ENCODE peak calls at places on chromosomes 7 and 10, in five cellular contexts. One of them, this sample, is unnamed.
A peak's percentile ranks its signal among the peaks of the same experiment; 100 is the strongest.

GRCh38 chr7:63023182-63023787 is 975.4 kb upstream of the ZNF722 start:
- DNase-seq in heart right ventricle: no peak
- DNase-seq in upper lobe of right lung: no peak
- DNase-seq in mesendoderm: no peak
- DNase-seq in lower lobe of right lung: no peak
- DNase-seq in this sample: no peak

GRCh38 chr10:106175760-106176377 is 988.6 kb downstream of the SORCS1 start:
- DNase-seq in heart right ventricle: no peak
- DNase-seq in upper lobe of right lung: no peak
- DNase-seq in mesendoderm: peak; percentile 21
- DNase-seq in lower lobe of right lung: no peak
- DNase-seq in this sample: no peak

GRCh38 chr10:56537984-56538383 is 176.9 kb upstream of the ZWINT start:
- DNase-seq in heart right ventricle: no peak
- DNase-seq in upper lobe of right lung: no peak
- DNase-seq in mesendoderm: peak; percentile 84
- DNase-seq in lower lobe of right lung: no peak
- DNase-seq in this sample: no peak

GRCh38 chr7:75734586-75735047 is 4.1 kb downstream of the HIP1 start:
- DNase-seq in heart right ventricle: no peak
- DNase-seq in upper lobe of right lung: no peak
- DNase-seq in mesendoderm: peak; percentile 65
- DNase-seq in lower lobe of right lung: no peak
- DNase-seq in this sample: no peak

GRCh38 chr7:142482899-142483658 is 225.2 kb upstream of the PRSS58 start:
- DNase-seq in heart right ventricle: no peak
- DNase-seq in upper lobe of right lung: no peak
- DNase-seq in mesendoderm: peak; percentile 73
- DNase-seq in lower lobe of right lung: no peak
- DNase-seq in this sample: no peak

GRCh38 chr7:42015413-42015698 is 221.7 kb downstream of the GLI3 start:
- DNase-seq in heart right ventricle: no peak
- DNase-seq in upper lobe of right lung: no peak
- DNase-seq in mesendoderm: no peak
- DNase-seq in lower lobe of right lung: no peak
- DNase-seq in this sample: no peak

GRCh38 chr10:116385994-116386809 is 41.4 kb upstream of the PNLIPRP3 start:
- DNase-seq in heart right ventricle: no peak
- DNase-seq in upper lobe of right lung: no peak
- DNase-seq in mesendoderm: peak; percentile 46
- DNase-seq in lower lobe of right lung: no peak
- DNase-seq in this sample: no peak

GRCh38 chr10:35043796-35044344 is 46.3 kb downstream of the CUL2 start:
- DNase-seq in heart right ventricle: no peak
- DNase-seq in upper lobe of right lung: no peak
- DNase-seq in mesendoderm: no peak
- DNase-seq in lower lobe of right lung: no peak
- DNase-seq in this sample: no peak

GRCh38 chr10:36256905-36257304 is 614.8 kb upstream of the FZD8 start:
- DNase-seq in heart right ventricle: no peak
- DNase-seq in upper lobe of right lung: no peak
- DNase-seq in mesendoderm: no peak
- DNase-seq in lower lobe of right lung: no peak
- DNase-seq in this sample: no peak

GRCh38 chr7:464177-464711 is 55.4 kb downstream of the PDGFA start:
- DNase-seq in heart right ventricle: no peak
- DNase-seq in upper lobe of right lung: peak; percentile 52
- DNase-seq in mesendoderm: no peak
- DNase-seq in lower lobe of right lung: no peak
- DNase-seq in this sample: no peak

GRCh38 chr7:135508853-135509588 is 881 bp downstream of the CNOT4 start:
- DNase-seq in heart right ventricle: no peak
- DNase-seq in upper lobe of right lung: no peak
- DNase-seq in mesendoderm: peak; percentile 61
- DNase-seq in lower lobe of right lung: no peak
- DNase-seq in this sample: no peak

GRCh38 chr10:101694056-101694673 is 805 bp downstream of the FBXW4 start:
- DNase-seq in heart right ventricle: peak; percentile 61
- DNase-seq in upper lobe of right lung: peak; percentile 88
- DNase-seq in mesendoderm: peak; percentile 73
- DNase-seq in lower lobe of right lung: peak; percentile 78
- DNase-seq in this sample: peak; percentile 70

GRCh38 chr7:2512179-2512644 is 7.4 kb upstream of the LFNG start:
- DNase-seq in heart right ventricle: no peak
- DNase-seq in upper lobe of right lung: no peak
- DNase-seq in mesendoderm: no peak
- DNase-seq in lower lobe of right lung: no peak
- DNase-seq in this sample: no peak

GRCh38 chr7:147913239-147913638 is 677.3 kb upstream of the C7orf33 start:
- DNase-seq in heart right ventricle: no peak
- DNase-seq in upper lobe of right lung: no peak
- DNase-seq in mesendoderm: no peak
- DNase-seq in lower lobe of right lung: no peak
- DNase-seq in this sample: no peak

DNA sequence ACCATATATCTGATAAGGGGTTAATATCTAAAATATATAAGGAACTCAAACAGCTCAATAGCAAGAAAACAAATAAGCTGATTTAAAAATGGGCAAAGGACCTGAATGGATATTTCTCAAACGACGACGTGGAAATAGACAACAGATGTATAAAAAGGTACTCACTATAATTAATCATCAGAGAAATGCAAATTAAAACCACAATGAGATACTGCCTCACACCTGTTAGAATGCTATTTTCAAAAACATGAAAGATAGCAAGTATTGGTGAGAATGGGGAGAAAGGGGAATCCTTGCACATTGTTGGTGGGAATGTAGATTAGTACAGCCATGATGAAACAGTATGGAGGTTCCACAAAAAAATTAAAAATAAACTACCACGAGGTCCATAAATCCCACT is 163.2 kb downstream of the DKK1 start:
- DNase-seq in heart right ventricle: no peak
- DNase-seq in upper lobe of right lung: no peak
- DNase-seq in mesendoderm: no peak
- DNase-seq in lower lobe of right lung: no peak
- DNase-seq in this sample: no peak
- H3K27ac ChIP-seq in heart right ventricle: no peak overlapping the region
- H3K27ac ChIP-seq in upper lobe of right lung: no peak overlapping the region
- H3K27ac ChIP-seq in mesendoderm: no peak overlapping the region
- H3K27ac ChIP-seq in lower lobe of right lung: no peak overlapping the region
- H3K27ac ChIP-seq in this sample: no peak overlapping the region

DNA sequence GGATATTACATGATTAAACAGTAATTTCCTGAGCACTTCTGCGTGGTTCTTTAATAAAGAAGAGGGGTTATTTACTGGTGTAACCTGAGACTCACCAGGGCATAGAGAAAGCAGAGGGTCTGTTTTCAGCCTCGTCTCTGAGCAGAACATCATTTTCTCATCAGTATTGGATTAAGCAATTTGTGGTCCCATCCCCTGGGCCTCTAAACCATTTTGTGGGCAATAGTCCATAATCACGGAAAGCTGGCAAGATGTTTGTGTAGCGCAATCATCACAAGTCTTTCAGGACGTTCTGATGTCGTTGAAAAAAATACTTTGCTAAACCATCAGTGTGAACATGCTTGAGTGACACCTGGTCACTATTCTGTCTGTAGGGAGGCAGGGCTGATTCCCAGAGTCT is 37.1 kb upstream of the SEC61G start:
- DNase-seq in heart right ventricle: no peak
- DNase-seq in upper lobe of right lung: no peak
- DNase-seq in mesendoderm: no peak
- DNase-seq in lower lobe of right lung: no peak
- DNase-seq in this sample: no peak
- H3K27ac ChIP-seq in heart right ventricle: no peak overlapping the region
- H3K27ac ChIP-seq in upper lobe of right lung: no peak overlapping the region
- H3K27ac ChIP-seq in mesendoderm: no peak overlapping the region
- H3K27ac ChIP-seq in lower lobe of right lung: no peak overlapping the region
- H3K27ac ChIP-seq in this sample: no peak overlapping the region

GRCh38 chr7:157355784-157356511 is 19.1 kb downstream of the DNAJB6 start:
- DNase-seq in heart right ventricle: no peak
- DNase-seq in upper lobe of right lung: no peak
- DNase-seq in mesendoderm: no peak
- DNase-seq in lower lobe of right lung: no peak
- DNase-seq in this sample: no peak
- H3K27ac ChIP-seq in heart right ventricle: peak overlapping the region; percentile 45
- H3K27ac ChIP-seq in upper lobe of right lung: no peak overlapping the region
- H3K27ac ChIP-seq in mesendoderm: no peak overlapping the region
- H3K27ac ChIP-seq in lower lobe of right lung: no peak overlapping the region
- H3K27ac ChIP-seq in this sample: peak overlapping the region; percentile 20

GRCh38 chr10:67239864-67240497 is 314.1 kb downstream of the LRRTM3 start:
- DNase-seq in heart right ventricle: no peak
- DNase-seq in upper lobe of right lung: no peak
- DNase-seq in mesendoderm: no peak
- DNase-seq in lower lobe of right lung: no peak
- DNase-seq in this sample: no peak
- H3K27ac ChIP-seq in heart right ventricle: no peak overlapping the region
- H3K27ac ChIP-seq in upper lobe of right lung: no peak overlapping the region
- H3K27ac ChIP-seq in mesendoderm: no peak overlapping the region
- H3K27ac ChIP-seq in lower lobe of right lung: no peak overlapping the region
- H3K27ac ChIP-seq in this sample: no peak overlapping the region

GRCh38 chr10:124705817-124706461 is 38.2 kb downstream of the FAM53B start:
- DNase-seq in heart right ventricle: no peak
- DNase-seq in upper lobe of right lung: no peak
- DNase-seq in mesendoderm: peak; percentile 44
- DNase-seq in lower lobe of right lung: no peak
- DNase-seq in this sample: no peak
- H3K27ac ChIP-seq in heart right ventricle: peak overlapping the region; percentile 95
- H3K27ac ChIP-seq in upper lobe of right lung: peak overlapping the region; percentile 55
- H3K27ac ChIP-seq in mesendoderm: no peak overlapping the region
- H3K27ac ChIP-seq in lower lobe of right lung: peak overlapping the region; percentile 18
- H3K27ac ChIP-seq in this sample: peak overlapping the region; percentile 99

This sample was measured in substantia nigra.